ENCODE peak calls at places on chromosomes 12 and 14, in six cellular contexts. B is tibial artery; O is breast epithelium; V is lung; U is naive thymus-derived CD4-positive, alpha-beta T cell; L is MM.1S. M is an unnamed sample.

GRCh38 chr12:107326237-107326636 is 232.9 kb upstream of the CRY1 start:
- DNase-seq in B (no peak), O (no peak), V (no peak), U (no peak), L (no peak), M (no peak)

GRCh38 chr12:77064891-77065360 is 443 bp downstream of the E2F7 start:
- DNase-seq in B (peak; percentile 64), O (peak; percentile 51), V (no peak), U (no peak), L (peak; percentile 23), M (no peak)

GRCh38 chr12:20000229-20000869 is 368.0 kb upstream of the PDE3A start:
- DNase-seq in B (no peak), O (no peak), V (no peak), U (no peak), L (no peak), M (no peak)

GRCh38 chr14:25048170-25049126 is 1.5 kb downstream of the STXBP6 start:
- DNase-seq in B (no peak), O (no peak), V (no peak), U (no peak), L (no peak), M (no peak)

GRCh38 chr12:121792607-121793500 is 634 bp downstream of the RHOF start:
- DNase-seq in B (no peak), O (no peak), V (peak; percentile 53), U (peak; percentile 65), L (no peak), M (peak; percentile 75)

GRCh38 chr12:4133636-4134433 is 139.7 kb upstream of the CCND2 start:
- DNase-seq in B (no peak), O (no peak), V (no peak), U (no peak), L (no peak), M (no peak)

GRCh38 chr12:62865090-62865489 is 69.9 kb downstream of the PPM1H start:
- DNase-seq in B (no peak), O (no peak), V (no peak), U (no peak), L (no peak), M (no peak)

GRCh38 chr12:122471324-122472226 is 29.2 kb downstream of the ZCCHC8 start:
- DNase-seq in B (no peak), O (no peak), V (no peak), U (peak; percentile 26), L (peak; percentile 47), M (peak; percentile 11)

GRCh38 chr14:31268216-31268615 is 60.6 kb upstream of the HECTD1 start:
- DNase-seq in B (no peak), O (no peak), V (no peak), U (no peak), L (no peak), M (no peak)

GRCh38 chr12:48946206-48946605 is 11.1 kb downstream of the ARF3 start:
- DNase-seq in B (no peak), O (no peak), V (no peak), U (no peak), L (no peak), M (no peak)

GRCh38 chr14:85223667-85224066 is 306.3 kb upstream of the FLRT2 start:
- DNase-seq in B (no peak), O (no peak), V (no peak), U (no peak), L (no peak), M (no peak)

GRCh38 chr12:46930101-46930500 is 104.3 kb upstream of the SLC38A4 start:
- DNase-seq in B (no peak), O (no peak), V (no peak), U (no peak), L (no peak), M (no peak)

GRCh38 chr12:29288031-29288430 is 92.9 kb downstream of the ERGIC2 start:
- DNase-seq in B (no peak), O (no peak), V (no peak), U (no peak), L (no peak), M (no peak)

GRCh38 chr14:33957299-33957698 is 6.4 kb upstream of the EGLN3 start:
- DNase-seq in B (no peak), O (no peak), V (no peak), U (no peak), L (no peak), M (no peak)

GRCh38 chr12:92021665-92022033 is 124.0 kb downstream of the BTG1 start:
- DNase-seq in B (no peak), O (no peak), V (no peak), U (no peak), L (no peak), M (no peak)

GRCh38 chr14:57863471-57863870 is 2.4 kb downstream of the SLC35F4 start:
- DNase-seq in B (no peak), O (no peak), V (no peak), U (no peak), L (no peak), M (no peak)

GRCh38 chr12:107318804-107319535 is 225.6 kb upstream of the CRY1 start:
- DNase-seq in B (no peak), O (no peak), V (no peak), U (peak; percentile 20), L (no peak), M (peak; percentile 54)

GRCh38 chr14:80364274-80364673 is 153.0 kb upstream of the DIO2 start:
- DNase-seq in B (no peak), O (no peak), V (no peak), U (no peak), L (no peak), M (no peak)

GRCh38 chr12:124684496-124684895 is 117.1 kb upstream of the NCOR2 start:
- DNase-seq in B (no peak), O (no peak), V (no peak), U (no peak), L (no peak), M (no peak)

DNA sequence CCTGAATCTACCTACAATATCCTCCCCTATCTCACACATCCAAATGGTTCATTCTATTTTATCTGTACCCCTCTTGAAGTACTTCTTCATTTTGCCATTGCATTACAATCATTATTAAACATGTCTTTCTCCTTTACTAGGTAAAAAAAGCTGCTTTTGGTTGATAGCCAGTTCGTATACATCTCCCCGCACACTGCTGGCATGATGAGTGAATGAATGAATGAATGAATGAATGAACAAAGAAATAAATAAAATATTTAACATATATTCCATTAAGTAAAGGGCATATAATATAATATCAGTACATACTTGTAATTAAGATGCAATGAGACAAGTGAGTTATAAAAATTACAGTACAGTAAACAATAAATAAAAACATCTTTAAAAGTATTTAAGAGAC is 298 bp upstream of the GPR65 start:
- DNase-seq in B (no peak), O (no peak), V (no peak), U (no peak), L (no peak), M (no peak)
- H3K27ac ChIP-seq in B (no peak overlapping the region), O (no peak overlapping the region), V (no peak overlapping the region), U (peak overlapping the region; percentile 81), L (no peak overlapping the region), M (no peak overlapping the region)

GRCh38 chr12:57069522-57069921 is 9.1 kb downstream of the NEMP1 start:
- DNase-seq in B (peak; percentile 87), O (no peak), V (peak; percentile 70), U (peak; percentile 70), L (peak; percentile 76), M (peak; percentile 28)

DNA sequence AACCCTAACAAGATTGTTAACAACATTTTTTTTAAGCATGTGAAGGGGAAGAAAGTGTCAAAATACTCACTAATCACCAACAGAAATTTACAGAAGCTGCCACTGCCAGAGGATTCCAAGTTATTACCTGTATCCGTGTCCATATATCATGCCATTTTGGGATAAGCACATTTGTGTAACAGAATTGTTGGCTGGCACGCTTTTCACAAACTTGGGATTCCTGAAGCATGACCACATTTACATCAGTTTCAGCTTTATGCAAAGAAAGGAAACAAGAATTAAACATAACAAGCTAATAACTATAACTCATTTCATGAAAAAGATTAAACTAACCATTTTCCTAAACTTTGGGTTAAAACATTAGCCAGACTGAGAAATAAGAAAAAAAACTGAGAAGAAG is 5.9 kb downstream of the NEMP1 start:
- DNase-seq in B (no peak), O (no peak), V (no peak), U (no peak), L (no peak), M (no peak)
- H3K27ac ChIP-seq in B (peak overlapping the region; percentile 70), O (no peak overlapping the region), V (no peak overlapping the region), U (no peak overlapping the region), L (no peak overlapping the region), M (no peak overlapping the region)

GRCh38 chr14:73633517-73634332 is 11.1 kb upstream of the DNAL1 start:
- DNase-seq in B (peak; percentile 81), O (peak; percentile 54), V (peak; percentile 61), U (peak; percentile 17), L (peak; percentile 47), M (peak; percentile 62)
- H3K27ac ChIP-seq in B (peak overlapping the region; percentile 63), O (no peak overlapping the region), V (no peak overlapping the region), U (peak overlapping the region; percentile 42), L (no peak overlapping the region), M (no peak overlapping the region)

DNA sequence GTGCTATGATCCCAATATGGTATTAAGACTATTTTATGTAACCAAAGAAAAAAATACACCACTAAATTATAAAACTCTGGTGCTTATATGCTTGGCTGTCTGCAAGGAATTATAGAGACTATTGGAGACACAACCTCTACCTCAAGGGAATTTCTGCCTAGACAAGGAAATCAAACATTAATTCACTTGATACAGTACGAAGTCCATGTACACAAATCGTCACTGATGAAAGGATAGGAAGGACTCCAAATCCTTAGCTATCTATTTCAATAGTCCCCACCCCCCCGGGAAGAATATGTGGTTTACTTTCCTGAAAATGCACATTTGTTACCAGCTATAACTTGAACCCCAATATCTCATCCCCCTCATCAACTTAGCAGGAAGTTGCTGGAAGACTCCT is 21.9 kb downstream of the RTN1 start:
- DNase-seq in B (no peak), O (no peak), V (no peak), U (no peak), L (no peak), M (no peak)
- H3K27ac ChIP-seq in B (no peak overlapping the region), O (no peak overlapping the region), V (no peak overlapping the region), U (no peak overlapping the region), L (no peak overlapping the region), M (no peak overlapping the region)

DNA sequence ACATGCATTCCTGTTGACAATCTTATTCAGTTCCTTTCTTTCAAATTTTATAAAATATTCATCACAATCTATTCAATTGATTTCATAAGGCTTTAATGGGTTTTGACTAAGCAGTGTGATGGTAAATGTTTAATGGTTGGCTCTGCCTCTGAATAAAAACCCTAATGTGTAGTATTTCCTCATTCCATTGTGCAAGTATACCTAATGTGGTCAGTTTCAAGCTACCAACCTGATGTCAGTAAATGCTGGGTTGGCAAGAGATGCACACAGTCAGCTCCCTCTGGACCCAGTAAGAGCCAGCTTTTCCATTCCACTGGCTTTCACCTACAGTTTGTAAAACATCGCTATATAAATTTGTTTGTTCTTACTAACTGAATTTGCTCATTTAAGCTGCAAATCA is 53.9 kb downstream of the METTL25 start:
- DNase-seq in B (no peak), O (no peak), V (no peak), U (no peak), L (no peak), M (no peak)
- H3K27ac ChIP-seq in B (no peak overlapping the region), O (no peak overlapping the region), V (no peak overlapping the region), U (no peak overlapping the region), L (no peak overlapping the region), M (no peak overlapping the region)

DNA sequence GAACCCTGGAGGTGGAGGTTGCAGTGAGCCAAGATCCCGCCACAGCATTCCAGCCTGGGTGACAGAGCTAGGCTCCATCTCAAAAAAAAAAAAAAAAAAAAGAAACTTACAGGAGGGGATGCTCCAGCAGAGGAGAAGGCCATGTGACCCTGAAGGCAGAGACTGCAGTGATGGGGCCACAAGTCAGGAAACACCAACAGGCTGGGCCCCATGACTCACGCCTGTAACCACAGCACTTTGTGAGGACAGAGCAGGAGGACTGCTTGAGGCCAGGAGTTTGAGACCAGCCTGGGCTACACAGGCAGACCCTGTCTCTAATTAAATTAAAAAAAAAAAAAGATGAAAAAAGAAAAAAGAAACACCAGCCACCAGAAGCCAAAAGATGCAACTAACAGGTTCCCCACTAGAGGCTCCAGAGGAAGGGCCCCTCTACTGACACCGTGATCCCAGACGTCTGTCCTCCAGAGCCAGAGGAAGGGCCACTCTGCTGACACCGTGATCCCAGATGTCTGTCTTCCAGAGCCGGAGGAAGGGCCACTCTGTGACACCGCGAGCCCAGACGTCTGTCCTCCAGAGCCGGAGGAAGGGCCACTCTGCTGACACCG is 9.1 kb upstream of the GLT1D1 start:
- DNase-seq in B (no peak), O (no peak), V (no peak), U (no peak), L (no peak), M (no peak)
- H3K27ac ChIP-seq in B (no peak overlapping the region), O (no peak overlapping the region), V (no peak overlapping the region), U (no peak overlapping the region), L (no peak overlapping the region), M (no peak overlapping the region)